ENCODE peak calls at places on chromosomes 4 and X, in eight cellular contexts. C is WERI-Rb-1, N is breast epithelium, U is BJ, V is right lobe of liver, F is bronchial epithelial cell, B is NB4, Q is psoas muscle. M is an unnamed sample.

GRCh38 chrX:115892787-115893671 is 277.5 kb upstream of the AGTR2 start:
- DNase-seq in C (peak), N (peak), U (no peak), V (no peak), F (no peak), B (peak), Q (peak), M (peak)

GRCh38 chr4:27048350-27049100 is 187.9 kb downstream of the STIM2 start:
- DNase-seq in C (no peak), N (no peak), U (no peak), V (no peak), F (peak), B (peak), Q (no peak), M (peak)

GRCh38 chr4:173524218-173525117 is 5.6 kb downstream of the HAND2 start:
- DNase-seq in C (no peak), N (no peak), U (no peak), V (no peak), F (no peak), B (no peak), Q (no peak), M (no peak)

GRCh38 chrX:103919336-103919682 is 43.1 kb upstream of the TMSB15B start:
- DNase-seq in C (peak), N (no peak), U (no peak), V (no peak), F (peak), B (peak), Q (no peak), M (peak)

GRCh38 chr4:48375651-48376291 is 34.4 kb downstream of the SLAIN2 start:
- DNase-seq in C (no peak), N (no peak), U (no peak), V (peak), F (peak), B (peak), Q (no peak), M (peak)

GRCh38 chr4:43846111-43846587 is 602.5 kb downstream of the KCTD8 start:
- DNase-seq in C (no peak), N (no peak), U (no peak), V (no peak), F (no peak), B (no peak), Q (peak), M (no peak)

GRCh38 chrX:24023538-24023937 is 3.4 kb downstream of the KLHL15 start:
- DNase-seq in C (no peak), N (no peak), U (no peak), V (no peak), F (no peak), B (no peak), Q (no peak), M (no peak)

GRCh38 chr4:32987111-32987510 is 2266.9 kb downstream of the PCDH7 start:
- DNase-seq in C (no peak), N (no peak), U (no peak), V (no peak), F (no peak), B (no peak), Q (no peak), M (no peak)

GRCh38 chr4:15586046-15586445 is 69.1 kb downstream of the FBXL5 start:
- DNase-seq in C (no peak), N (no peak), U (peak), V (no peak), F (no peak), B (no peak), Q (no peak), M (no peak)

GRCh38 chrX:130575831-130576404 is 174.1 kb downstream of the RBMX2 start:
- DNase-seq in C (peak), N (no peak), U (no peak), V (peak), F (peak), B (peak), Q (peak), M (peak)

GRCh38 chr4:40140206-40140605 is 56.6 kb upstream of the RHOH start:
- DNase-seq in C (no peak), N (no peak), U (no peak), V (no peak), F (no peak), B (no peak), Q (no peak), M (peak)

GRCh38 chr4:87516683-87517082 is 12.5 kb downstream of the SPARCL1 start:
- DNase-seq in C (peak), N (no peak), U (no peak), V (no peak), F (no peak), B (no peak), Q (no peak), M (peak)
- H3K4me3 ChIP-seq in C (no peak), N (no peak), U (no peak), V (no peak), F (no peak), B (no peak), Q (no peak), M (no peak)

DNA sequence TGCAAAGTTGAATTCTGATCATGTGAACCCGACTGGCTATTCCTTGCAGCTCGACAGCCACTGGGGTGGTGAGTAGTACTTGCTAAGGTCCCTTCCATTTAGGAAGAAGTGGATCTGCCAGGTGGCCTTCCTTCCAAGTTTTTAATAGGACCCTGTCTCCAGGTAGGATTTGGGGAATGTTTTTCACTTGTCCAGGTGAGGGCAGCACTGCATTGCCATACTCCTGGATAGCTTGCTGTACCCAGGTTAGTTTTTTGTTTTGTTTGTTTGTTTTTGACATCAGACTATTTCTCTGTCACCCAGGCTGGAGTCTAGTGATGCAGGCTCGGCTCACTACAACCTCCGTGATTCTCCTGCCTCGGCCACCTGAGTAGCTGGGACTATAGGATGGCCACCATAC is 29.8 kb downstream of the SAGE1 start:
- DNase-seq in C (no peak), N (no peak), U (no peak), V (no peak), F (peak), B (no peak), Q (no peak), M (no peak)
- TF ChIP-seq CTCF in C (peak), N (no peak), U (no peak), V (peak), F (peak), B (no peak), Q (no peak), M (no peak)

GRCh38 chr4:70667710-70668535 is 1.6 kb upstream of the JCHAIN start:
- DNase-seq in C (no peak), N (no peak), U (no peak), V (no peak), F (no peak), B (no peak), Q (no peak), M (peak)
- H3K4me3 ChIP-seq in C (no peak), N (no peak), U (no peak), V (no peak), F (no peak), B (no peak), Q (no peak), M (no peak)

GRCh38 chr4:17128268-17128667 is 229.8 kb upstream of the LDB2 start:
- DNase-seq in C (no peak), N (no peak), U (peak), V (no peak), F (no peak), B (no peak), Q (no peak), M (peak)

GRCh38 chr4:17126306-17126978 is 228.0 kb upstream of the LDB2 start:
- DNase-seq in C (no peak), N (no peak), U (no peak), V (no peak), F (no peak), B (no peak), Q (no peak), M (peak)

GRCh38 chr4:17120761-17121160 is 222.3 kb upstream of the LDB2 start:
- DNase-seq in C (no peak), N (no peak), U (no peak), V (no peak), F (no peak), B (no peak), Q (no peak), M (peak)

GRCh38 chr4:17124767-17125166 is 226.3 kb upstream of the LDB2 start:
- DNase-seq in C (no peak), N (no peak), U (no peak), V (no peak), F (no peak), B (no peak), Q (no peak), M (no peak)
- TF ChIP-seq CTCF in C (no peak), N (no peak), U (no peak), V (no peak), F (no peak), B (no peak), Q (no peak), M (peak)